ENCODE peak calls at places on chromosomes 11 and 22, in five cellular contexts. X is PC-9, B is right lobe of liver, G is bronchial epithelial cell, T is BJ. I is an unnamed sample.
A peak's percentile ranks its signal among the peaks of the same experiment; 100 is the strongest.

GRCh38 chr11:122804161-122804560 is 34.1 kb upstream of the CRTAM start:
- DNase-seq in X (peak; percentile 88), B (no peak), G (peak; percentile 96), T (no peak), I (peak; percentile 74)

GRCh38 chr11:47606731-47607130 is 12.5 kb upstream of the C1QTNF4 start:
- DNase-seq in X (no peak), B (no peak), G (no peak), T (no peak), I (no peak)

GRCh38 chr11:31798057-31799035 is 12.8 kb downstream of the PAX6 start:
- DNase-seq in X (no peak), B (no peak), G (no peak), T (no peak), I (no peak)

GRCh38 chr11:71324788-71325417 is 72.5 kb upstream of the SHANK2 start:
- DNase-seq in X (no peak), B (no peak), G (no peak), T (no peak), I (no peak)

GRCh38 chr11:73273246-73273890 is 1.2 kb downstream of the P2RY6 start:
- DNase-seq in X (no peak), B (no peak), G (no peak), T (no peak), I (no peak)

GRCh38 chr11:111225871-111226270 is 19.7 kb upstream of the POU2AF2 start:
- DNase-seq in X (no peak), B (no peak), G (no peak), T (no peak), I (no peak)

GRCh38 chr11:99325807-99326206 is 305.1 kb downstream of the CNTN5 start:
- DNase-seq in X (peak; percentile 74), B (no peak), G (peak; percentile 64), T (no peak), I (peak; percentile 7)

GRCh38 chr11:19237813-19238212 is 2.9 kb downstream of the E2F8 start:
- DNase-seq in X (no peak), B (no peak), G (no peak), T (no peak), I (no peak)

GRCh38 chr11:128406365-128406706 is 181.0 kb downstream of the ETS1 start:
- DNase-seq in X (no peak), B (no peak), G (no peak), T (no peak), I (no peak)

GRCh38 chr11:123188508-123189165 is 6.4 kb downstream of the CLMP start:
- DNase-seq in X (no peak), B (no peak), G (peak; percentile 48), T (peak; percentile 49), I (no peak)

GRCh38 chr11:69925366-69926196 is 106.4 kb upstream of the FGF3 start:
- DNase-seq in X (no peak), B (peak; percentile 45), G (no peak), T (no peak), I (no peak)

GRCh38 chr11:67409781-67410368 is 5.6 kb upstream of the CARNS1 start:
- DNase-seq in X (peak; percentile 58), B (no peak), G (no peak), T (no peak), I (no peak)

GRCh38 chr11:71294846-71295600 is 42.6 kb upstream of the SHANK2 start:
- DNase-seq in X (no peak), B (no peak), G (no peak), T (no peak), I (no peak)

GRCh38 chr11:63985812-63986155 is 454 bp upstream of the OTUB1 start:
- DNase-seq in X (no peak), B (no peak), G (no peak), T (no peak), I (no peak)

GRCh38 chr11:38300570-38300969 is 1702.5 kb upstream of the RAG2 start:
- DNase-seq in X (no peak), B (no peak), G (no peak), T (no peak), I (no peak)

GRCh38 chr11:67291481-67292381 is 2.6 kb downstream of the ANKRD13D start:
- DNase-seq in X (no peak), B (peak; percentile 51), G (no peak), T (no peak), I (no peak)

GRCh38 chr11:32392840-32393239 is 42.5 kb downstream of the WT1 start:
- DNase-seq in X (no peak), B (no peak), G (no peak), T (no peak), I (no peak)

GRCh38 chr11:69013009-69013951 is at the start of gene MRGPRF:
- DNase-seq in X (no peak), B (peak; percentile 57), G (no peak), T (peak; percentile 58), I (no peak)

GRCh38 chr22:31812977-31813605 is 59.3 kb downstream of the DEPDC5 start:
- DNase-seq in X (no peak), B (no peak), G (no peak), T (no peak), I (no peak)

GRCh38 chr11:60985991-60986915 is 14.8 kb downstream of the CD6 start:
- DNase-seq in X (peak; percentile 89), B (no peak), G (peak; percentile 95), T (no peak), I (no peak)

DNA sequence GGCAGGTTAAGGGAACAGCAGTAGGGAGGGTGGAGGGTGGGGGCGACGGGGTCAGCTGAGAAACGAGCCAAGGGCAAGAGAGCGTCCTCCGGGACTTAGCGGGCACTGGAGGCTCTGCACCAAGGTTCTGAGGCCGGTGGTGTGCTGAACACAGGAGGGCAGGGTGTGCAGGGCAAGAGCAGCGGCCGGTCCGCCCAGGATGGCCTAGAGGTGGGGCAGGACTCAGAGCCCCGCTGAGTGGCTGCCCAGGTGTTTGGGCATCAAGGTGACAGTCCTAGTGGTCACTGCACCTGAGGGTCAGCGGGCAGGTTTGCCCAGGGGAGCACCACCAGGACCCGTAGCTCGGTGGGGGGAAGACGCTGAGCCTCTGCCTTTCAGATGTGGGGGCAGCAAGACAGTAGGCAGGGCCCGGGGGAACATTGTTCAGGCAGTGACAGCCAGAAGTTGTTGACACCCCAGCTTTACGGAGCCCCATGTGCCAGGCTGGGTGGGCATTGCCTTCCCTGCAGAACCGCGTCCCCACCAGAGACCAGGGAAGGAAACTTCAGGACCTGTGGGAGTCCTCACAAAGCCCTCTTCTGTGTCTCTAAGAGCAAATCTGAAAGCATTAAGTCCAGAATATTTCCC is 4.5 kb upstream of the TTLL8 start:
- DNase-seq in X (no peak), B (peak; percentile 46), G (no peak), T (no peak), I (no peak)
- H3K36me3 ChIP-seq in X (no peaks in the 10 kb centered on the region), B (no peaks in the 10 kb centered on the region), G (no peaks in the 10 kb centered on the region), T (no peaks in the 10 kb centered on the region), I (no peaks in the 10 kb centered on the region)

GRCh38 chr22:37844904-37845334 is 785 bp upstream of the ANKRD54 start:
- DNase-seq in X (no peak), B (no peak), G (peak; percentile 19), T (no peak), I (no peak)

GRCh38 chr22:37843746-37844089 is 416 bp downstream of the ANKRD54 start:
- DNase-seq in X (peak; percentile 46), B (no peak), G (no peak), T (no peak), I (no peak)

GRCh38 chr22:37846433-37846832 is 2.3 kb upstream of the ANKRD54 start:
- DNase-seq in X (no peak), B (no peak), G (no peak), T (no peak), I (no peak)

DNA sequence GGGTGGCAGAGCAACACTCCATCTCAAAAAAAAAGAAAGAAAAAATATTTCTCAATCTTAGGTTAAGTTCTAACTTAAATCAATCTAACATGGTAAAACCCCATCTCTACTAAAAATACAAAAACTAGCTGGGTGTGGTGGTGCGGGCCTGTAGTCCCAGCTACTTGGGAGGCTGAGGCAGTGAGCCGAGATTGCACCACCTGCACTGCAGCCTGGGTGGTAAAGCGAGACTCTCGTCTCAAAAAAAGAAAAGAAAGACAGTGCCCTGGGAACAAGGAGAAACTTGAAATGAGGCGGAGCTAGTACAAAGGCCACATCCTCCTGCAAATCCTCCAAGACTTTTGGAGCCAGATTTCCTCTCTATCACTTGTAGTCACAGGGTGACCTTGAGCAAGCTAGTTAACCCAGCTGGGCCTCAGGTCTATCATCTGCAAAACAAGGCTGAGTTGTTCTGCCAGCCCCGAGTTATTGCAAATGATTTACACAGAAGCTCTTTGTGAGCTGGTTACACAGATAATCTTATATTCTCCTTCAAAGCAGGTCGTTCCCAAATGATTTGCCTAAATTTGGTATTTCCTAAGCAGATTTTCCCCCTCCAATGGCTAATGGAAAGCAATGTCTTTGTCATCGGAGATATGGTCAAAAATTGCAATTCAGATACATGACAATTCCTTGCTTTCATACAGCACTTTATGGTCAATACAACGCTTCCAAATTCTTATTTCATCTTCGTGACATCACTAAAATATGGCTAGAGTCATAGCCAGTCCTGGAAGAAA is 1.9 kb downstream of the ANKRD54 start:
- DNase-seq in X (no peak), B (no peak), G (no peak), T (no peak), I (no peak)
- H3K4me3 ChIP-seq in X (peak overlapping the region; percentile 92), B (no peak overlapping the region), G (no peak overlapping the region), T (no peak overlapping the region), I (no peak overlapping the region)

DNA sequence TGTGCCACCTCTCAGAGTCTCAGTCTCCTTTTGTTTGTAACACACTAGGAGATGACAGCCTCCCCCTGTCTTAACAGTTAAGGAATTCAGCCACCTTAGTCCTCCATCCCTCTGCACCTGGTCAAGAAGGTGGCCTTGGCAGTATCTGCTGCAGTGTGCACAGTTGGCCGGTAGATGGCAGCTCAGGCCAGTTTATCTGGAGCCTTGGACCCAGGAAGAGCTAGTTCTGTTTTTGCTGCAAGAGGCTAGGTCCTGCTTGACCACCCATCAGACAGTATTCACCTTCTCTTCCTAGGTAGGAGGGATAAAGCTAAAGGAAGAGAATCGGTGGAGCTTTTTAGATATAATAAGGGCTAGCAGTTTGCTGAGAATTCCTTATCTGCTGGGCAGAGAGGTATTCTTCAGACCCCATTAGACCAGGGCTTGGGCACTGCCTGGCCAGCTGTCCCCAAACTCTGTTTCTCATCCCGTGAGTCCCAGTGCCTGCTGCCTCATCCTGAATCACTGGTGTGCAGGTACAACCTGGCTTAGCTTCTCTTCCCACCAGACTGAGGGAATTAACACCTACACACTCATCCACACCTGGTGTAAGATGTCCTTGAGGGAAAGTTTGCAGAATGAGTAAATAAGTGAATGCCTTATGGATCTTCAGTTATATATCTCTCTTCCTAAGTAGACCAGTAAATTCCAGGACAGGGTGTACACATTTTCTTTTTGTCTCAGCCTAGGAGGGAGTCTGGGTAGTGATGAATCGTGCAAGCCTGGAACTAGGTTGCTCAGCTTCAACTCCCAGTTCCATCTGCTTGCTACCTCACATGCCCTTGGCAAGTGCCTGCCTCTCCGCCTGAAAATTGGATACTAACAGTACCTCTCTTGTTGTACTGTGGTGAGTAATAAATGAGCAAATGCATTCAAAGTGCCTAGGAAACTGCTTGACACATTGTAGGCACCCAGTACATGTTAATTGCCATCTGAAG is 70.8 kb upstream of the NARS2 start:
- DNase-seq in X (peak; percentile 54), B (peak; percentile 76), G (peak; percentile 91), T (no peak), I (no peak)
- TF ChIP-seq CTCF in X (peak; percentile 100), B (peak; percentile 91), G (peak; percentile 87), T (peak; percentile 90), I (peak; percentile 93)

GRCh38 chr11:28483072-28483867 is 375.1 kb downstream of the METTL15 start:
- DNase-seq in X (no peak), B (no peak), G (peak; percentile 7), T (no peak), I (no peak)

GRCh38 chr11:28482666-28483065 is 374.5 kb downstream of the METTL15 start:
- DNase-seq in X (no peak), B (no peak), G (no peak), T (no peak), I (no peak)

GRCh38 chr11:28476053-28476452 is 367.9 kb downstream of the METTL15 start:
- DNase-seq in X (no peak), B (no peak), G (no peak), T (no peak), I (no peak)

GRCh38 chr11:28476864-28477263 is 368.7 kb downstream of the METTL15 start:
- DNase-seq in X (no peak), B (no peak), G (no peak), T (no peak), I (no peak)

GRCh38 chr11:28481673-28482480 is 373.7 kb downstream of the METTL15 start:
- DNase-seq in X (no peak), B (no peak), G (no peak), T (no peak), I (no peak)
- H3K36me3 ChIP-seq in X (no peaks in the 10 kb centered on the region), B (no peaks in the 10 kb centered on the region), G (no peaks in the 10 kb centered on the region), T (no peaks in the 10 kb centered on the region), I (no peaks in the 10 kb centered on the region)